ENCODE peak calls at places on chromosomes 13 and 19, in eight cellular contexts. D is B cell, Y is AG09319, V is Calu3, K is fibroblast of mammary gland, W is endothelial cell, E is fibroblast of lung, Q is HCT116. U is an unnamed sample.

GRCh38 chr13:97945792-97946419 is 7.6 kb upstream of the IPO5 start:
- DNase-seq in D (no peak), Y (no peak), V (no peak), K (no peak), W (no peak), E (no peak), Q (no peak), U (peak; percentile 38)

GRCh38 chr13:75579529-75579928 is 29.9 kb downstream of the UCHL3 start:
- DNase-seq in D (no peak), Y (no peak), V (no peak), K (no peak), W (no peak), E (no peak), Q (no peak), U (no peak)

GRCh38 chr13:44051923-44052322 is 172.2 kb downstream of the LACC1 start:
- DNase-seq in D (no peak), Y (no peak), V (no peak), K (no peak), W (no peak), E (peak; percentile 68), Q (no peak), U (peak; percentile 11)

GRCh38 chr19:47848871-47849473 is 10.1 kb upstream of the TPRX2 start:
- DNase-seq in D (no peak), Y (no peak), V (peak; percentile 64), K (peak; percentile 18), W (peak; percentile 64), E (peak; percentile 3), Q (peak; percentile 57), U (no peak)

GRCh38 chr13:105414639-105415038 is 1120.8 kb downstream of the EFNB2 start:
- DNase-seq in D (no peak), Y (no peak), V (no peak), K (no peak), W (no peak), E (no peak), Q (no peak), U (no peak)

GRCh38 chr19:54137913-54138776 is 583 bp downstream of the CNOT3 start:
- DNase-seq in D (peak; percentile 80), Y (no peak), V (peak; percentile 46), K (no peak), W (peak; percentile 40), E (no peak), Q (no peak), U (no peak)

GRCh38 chr19:40414536-40415535 is 1.7 kb upstream of the PRX start:
- DNase-seq in D (peak; percentile 11), Y (no peak), V (no peak), K (no peak), W (no peak), E (no peak), Q (no peak), U (no peak)

GRCh38 chr19:8610041-8610927 is at the start of gene ADAMTS10:
- DNase-seq in D (peak; percentile 76), Y (no peak), V (no peak), K (peak; percentile 33), W (peak; percentile 50), E (peak; percentile 44), Q (no peak), U (no peak)

GRCh38 chr13:40236566-40237168 is 429.8 kb downstream of the FOXO1 start:
- DNase-seq in D (no peak), Y (no peak), V (no peak), K (peak; percentile 92), W (no peak), E (peak; percentile 77), Q (no peak), U (no peak)

GRCh38 chr19:55644842-55645511 is 1.5 kb downstream of the ZNF581 start:
- DNase-seq in D (peak; percentile 39), Y (no peak), V (no peak), K (no peak), W (no peak), E (no peak), Q (no peak), U (no peak)

GRCh38 chr13:114128624-114129522 is 3.5 kb downstream of the RASA3 start:
- DNase-seq in D (peak; percentile 94), Y (peak; percentile 50), V (no peak), K (peak; percentile 94), W (no peak), E (peak; percentile 85), Q (peak; percentile 72), U (peak; percentile 87)

GRCh38 chr19:45667620-45668341 is at the start of gene GIPR:
- DNase-seq in D (peak; percentile 70), Y (no peak), V (peak; percentile 76), K (peak; percentile 44), W (no peak), E (no peak), Q (peak; percentile 72), U (peak; percentile 53)

GRCh38 chr19:38384209-38385027 is 3.4 kb downstream of the GGN start:
- DNase-seq in D (no peak), Y (no peak), V (no peak), K (no peak), W (peak; percentile 60), E (peak; percentile 28), Q (no peak), U (no peak)

GRCh38 chr13:113490496-113491417 is at the start of gene DCUN1D2:
- DNase-seq in D (peak; percentile 98), Y (peak; percentile 96), V (peak; percentile 78), K (peak; percentile 94), W (peak; percentile 92), E (peak; percentile 97), Q (peak; percentile 85), U (peak; percentile 93)

GRCh38 chr13:86838411-86839120 is 832.6 kb upstream of the SLITRK5 start:
- DNase-seq in D (no peak), Y (no peak), V (no peak), K (no peak), W (no peak), E (no peak), Q (no peak), U (no peak)

GRCh38 chr13:110415669-110416068 is 108.6 kb downstream of the COL4A2 start:
- DNase-seq in D (no peak), Y (no peak), V (peak; percentile 7), K (peak; percentile 62), W (no peak), E (no peak), Q (peak; percentile 61), U (no peak)

GRCh38 chr19:13781547-13781946 is 7.3 kb downstream of the C19orf53 start:
- DNase-seq in D (no peak), Y (peak; percentile 83), V (peak; percentile 53), K (peak; percentile 83), W (peak; percentile 61), E (peak; percentile 75), Q (peak; percentile 54), U (peak; percentile 78)

DNA sequence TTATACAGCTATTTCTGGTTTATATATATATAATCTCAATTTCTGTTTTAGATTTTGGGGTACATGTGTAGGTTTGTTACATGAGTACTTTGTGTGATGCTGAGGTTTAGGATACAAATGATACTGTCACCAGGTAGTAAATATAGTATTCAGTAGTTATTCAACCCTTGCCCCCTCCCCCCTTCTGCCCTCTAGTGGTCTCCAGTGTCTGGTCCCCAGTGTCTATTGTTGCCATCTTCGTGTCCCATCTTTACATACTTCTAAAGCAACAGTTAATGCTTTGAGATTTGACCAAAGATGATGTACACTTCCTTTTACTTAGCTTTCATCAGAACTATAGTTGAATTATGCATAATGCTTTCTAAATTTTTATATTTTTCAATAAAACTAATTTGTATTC is 1623.4 kb upstream of the PRR20A start:
- DNase-seq in D (no peak), Y (no peak), V (no peak), K (no peak), W (peak; percentile 6), E (no peak), Q (no peak), U (no peak)
- TF ChIP-seq CTCF in D (no peak), Y (no peak), V (no peak), K (peak; percentile 1), W (peak; percentile 31), E (no peak), Q (no peak), U (no peak)

GRCh38 chr19:18322759-18323460 is at the start of gene LSM4:
- DNase-seq in D (peak; percentile 99), Y (peak; percentile 85), V (peak; percentile 95), K (peak; percentile 94), W (peak; percentile 99), E (peak; percentile 95), Q (peak; percentile 98), U (peak; percentile 96)
- TF ChIP-seq CTCF in D (peak; percentile 62), Y (peak; percentile 16), V (no peak), K (peak; percentile 10), W (no peak), E (no peak), Q (peak; percentile 42), U (no peak)

DNA sequence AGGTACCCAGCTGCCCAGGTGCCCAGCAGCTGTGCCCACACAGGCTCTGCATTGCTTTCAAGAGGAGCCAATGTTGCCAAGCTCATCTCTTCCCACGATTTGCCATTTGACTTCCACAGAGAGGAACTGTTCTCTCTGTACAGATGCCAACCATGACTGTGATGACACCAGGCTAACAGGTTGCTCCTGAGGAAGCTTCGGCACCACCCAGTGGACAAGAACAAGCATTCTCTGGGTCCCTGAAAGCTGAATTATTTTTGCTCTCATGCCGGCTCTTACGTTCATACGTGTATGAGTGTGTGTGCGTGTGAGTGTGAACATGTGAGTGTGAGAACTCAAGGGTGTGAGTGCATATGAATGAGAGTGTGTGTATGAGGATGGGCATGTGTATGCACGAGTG is 535.2 kb downstream of the LIG4 start:
- DNase-seq in D (no peak), Y (no peak), V (no peak), K (peak; percentile 1), W (no peak), E (peak; percentile 19), Q (no peak), U (no peak)
- TF ChIP-seq CTCF in D (no peak), Y (no peak), V (no peak), K (no peak), W (no peak), E (no peak), Q (no peak), U (no peak)

GRCh38 chr19:19320362-19321142 is at the start of the genes MAU2 and SUGP1:
- DNase-seq in D (peak; percentile 95), Y (peak; percentile 77), V (peak; percentile 83), K (peak; percentile 87), W (peak; percentile 87), E (peak; percentile 92), Q (peak; percentile 87), U (peak; percentile 89)
- TF ChIP-seq CTCF in D (peak; percentile 26), Y (peak; percentile 29), V (no peak), K (no peak), W (no peak), E (no peak), Q (no peak), U (peak; percentile 49)

GRCh38 chr13:64819081-64819480 is 2411.1 kb downstream of the PCDH9 start:
- DNase-seq in D (no peak), Y (no peak), V (no peak), K (no peak), W (no peak), E (peak; percentile 30), Q (no peak), U (no peak)
- TF ChIP-seq CTCF in D (no peak), Y (no peak), V (no peak), K (no peak), W (no peak), E (no peak), Q (no peak), U (peak; percentile 48)

U was measured in HFFc6.